ENCODE peak calls at places on chromosomes 7 and 10, in five cellular contexts. One of them, this sample, is unnamed.

GRCh38 chr7:28988818-28989595 is 30.9 kb upstream of the TRIL start:
- DNase-seq in heart right ventricle: peak; percentile 17
- DNase-seq in aorta: no peak
- DNase-seq in Karpas-422: peak; percentile 33
- DNase-seq in psoas muscle: peak; percentile 78
- DNase-seq in this sample: no peak

GRCh38 chr7:92736870-92737269 is 99.5 kb downstream of the CDK6 start:
- DNase-seq in heart right ventricle: no peak
- DNase-seq in Karpas-422: no peak
- DNase-seq in psoas muscle: no peak
- DNase-seq in aorta: no peak
- DNase-seq in this sample: no peak

GRCh38 chr10:123421461-123421860 is 244.7 kb upstream of the GPR26 start:
- DNase-seq in heart right ventricle: no peak
- DNase-seq in Karpas-422: no peak
- DNase-seq in psoas muscle: no peak
- DNase-seq in aorta: no peak
- DNase-seq in this sample: no peak

GRCh38 chr7:18916826-18917225 is 200.6 kb downstream of the TWIST1 start:
- DNase-seq in heart right ventricle: no peak
- DNase-seq in aorta: no peak
- DNase-seq in psoas muscle: no peak
- DNase-seq in Karpas-422: no peak
- DNase-seq in this sample: no peak

GRCh38 chr7:140084972-140085371 is 22.2 kb upstream of the PARP12 start:
- DNase-seq in psoas muscle: no peak
- DNase-seq in aorta: no peak
- DNase-seq in Karpas-422: no peak
- DNase-seq in heart right ventricle: no peak
- DNase-seq in this sample: no peak

GRCh38 chr10:91197044-91197651 is 23.3 kb upstream of the PCGF5 start:
- DNase-seq in aorta: no peak
- DNase-seq in Karpas-422: no peak
- DNase-seq in heart right ventricle: peak; percentile 20
- DNase-seq in psoas muscle: peak; percentile 53
- DNase-seq in this sample: no peak

GRCh38 chr7:148527717-148528168 is 62.8 kb upstream of the C7orf33 start:
- DNase-seq in Karpas-422: peak; percentile 97
- DNase-seq in aorta: peak; percentile 81
- DNase-seq in heart right ventricle: peak; percentile 50
- DNase-seq in psoas muscle: peak; percentile 63
- DNase-seq in this sample: peak; percentile 27

GRCh38 chr10:61063035-61063434 is 119.0 kb upstream of the RHOBTB1 start:
- DNase-seq in aorta: no peak
- DNase-seq in Karpas-422: no peak
- DNase-seq in heart right ventricle: no peak
- DNase-seq in psoas muscle: no peak
- DNase-seq in this sample: no peak

GRCh38 chr10:22022257-22023051 is 18.9 kb upstream of the DNAJC1 start:
- DNase-seq in aorta: no peak
- DNase-seq in heart right ventricle: peak; percentile 14
- DNase-seq in psoas muscle: peak; percentile 23
- DNase-seq in Karpas-422: peak; percentile 52
- DNase-seq in this sample: peak; percentile 7

GRCh38 chr10:123451607-123452245 is 214.4 kb upstream of the GPR26 start:
- DNase-seq in heart right ventricle: no peak
- DNase-seq in aorta: no peak
- DNase-seq in psoas muscle: no peak
- DNase-seq in Karpas-422: no peak
- DNase-seq in this sample: no peak

GRCh38 chr10:124066744-124067714 is 26.4 kb downstream of the CHST15 start:
- DNase-seq in aorta: peak; percentile 65
- DNase-seq in heart right ventricle: no peak
- DNase-seq in Karpas-422: no peak
- DNase-seq in psoas muscle: no peak
- DNase-seq in this sample: no peak

GRCh38 chr7:74604326-74605020 is 53.0 kb upstream of the GTF2I start:
- DNase-seq in psoas muscle: peak; percentile 79
- DNase-seq in aorta: peak; percentile 86
- DNase-seq in heart right ventricle: peak; percentile 52
- DNase-seq in Karpas-422: peak; percentile 31
- DNase-seq in this sample: no peak

GRCh38 chr10:99532687-99533495 is at the start of gene NKX2-3:
- DNase-seq in psoas muscle: peak; percentile 63
- DNase-seq in aorta: peak; percentile 78
- DNase-seq in Karpas-422: peak; percentile 82
- DNase-seq in heart right ventricle: peak; percentile 53
- DNase-seq in this sample: no peak

GRCh38 chr10:122568551-122568950 is 8.0 kb downstream of the DMBT1 start:
- DNase-seq in heart right ventricle: no peak
- DNase-seq in psoas muscle: no peak
- DNase-seq in Karpas-422: no peak
- DNase-seq in aorta: peak; percentile 69
- DNase-seq in this sample: no peak

GRCh38 chr7:107966701-107967100 is 36.3 kb downstream of the LAMB1 start:
- DNase-seq in aorta: no peak
- DNase-seq in psoas muscle: peak; percentile 40
- DNase-seq in Karpas-422: no peak
- DNase-seq in heart right ventricle: no peak
- DNase-seq in this sample: no peak

GRCh38 chr10:70265032-70265689 is 18.6 kb downstream of the NPFFR1 start:
- DNase-seq in psoas muscle: no peak
- DNase-seq in aorta: no peak
- DNase-seq in Karpas-422: peak; percentile 87
- DNase-seq in heart right ventricle: no peak
- DNase-seq in this sample: no peak

GRCh38 chr7:146090023-146090645 is 26.5 kb upstream of the CNTNAP2 start:
- DNase-seq in Karpas-422: peak; percentile 74
- DNase-seq in aorta: no peak
- DNase-seq in psoas muscle: no peak
- DNase-seq in heart right ventricle: no peak
- DNase-seq in this sample: no peak

GRCh38 chr10:3814832-3815209 is 29.8 kb upstream of the KLF6 start:
- DNase-seq in heart right ventricle: no peak
- DNase-seq in Karpas-422: no peak
- DNase-seq in psoas muscle: no peak
- DNase-seq in aorta: no peak
- DNase-seq in this sample: no peak

GRCh38 chr10:47164800-47165128 is 135.2 kb upstream of the GDF10 start:
- DNase-seq in psoas muscle: no peak
- DNase-seq in aorta: no peak
- DNase-seq in Karpas-422: no peak
- DNase-seq in heart right ventricle: no peak
- DNase-seq in this sample: no peak

GRCh38 chr7:130380861-130381455 is 664 bp downstream of the CPA1 start:
- DNase-seq in heart right ventricle: no peak
- DNase-seq in psoas muscle: no peak
- DNase-seq in Karpas-422: no peak
- DNase-seq in aorta: no peak
- DNase-seq in this sample: no peak

GRCh38 chr10:26555719-26556368 is 117.7 kb downstream of the APBB1IP start:
- DNase-seq in aorta: peak; percentile 38
- DNase-seq in psoas muscle: peak; percentile 55
- DNase-seq in heart right ventricle: no peak
- DNase-seq in Karpas-422: no peak
- DNase-seq in this sample: peak; percentile 93

GRCh38 chr7:101367676-101368075 is 5.0 kb downstream of the COL26A1 start:
- DNase-seq in aorta: no peak
- DNase-seq in Karpas-422: no peak
- DNase-seq in psoas muscle: no peak
- DNase-seq in heart right ventricle: no peak
- DNase-seq in this sample: no peak

GRCh38 chr7:6705959-6706665 is 635 bp downstream of the ZNF12 start:
- DNase-seq in heart right ventricle: peak; percentile 39
- DNase-seq in Karpas-422: peak; percentile 67
- DNase-seq in aorta: peak; percentile 81
- DNase-seq in psoas muscle: peak; percentile 39
- DNase-seq in this sample: no peak

GRCh38 chr7:47811632-47812380 is 136.5 kb downstream of the PKD1L1 start:
- DNase-seq in psoas muscle: no peak
- DNase-seq in heart right ventricle: no peak
- DNase-seq in Karpas-422: peak; percentile 45
- DNase-seq in aorta: no peak
- DNase-seq in this sample: no peak

GRCh38 chr10:103729851-103730250 is 125.5 kb downstream of the SH3PXD2A start:
- DNase-seq in psoas muscle: no peak
- DNase-seq in heart right ventricle: no peak
- DNase-seq in Karpas-422: no peak
- DNase-seq in aorta: no peak
- DNase-seq in this sample: no peak

GRCh38 chr7:105917659-105918058 is 41.3 kb upstream of the ATXN7L1 start:
- DNase-seq in Karpas-422: no peak
- DNase-seq in heart right ventricle: no peak
- DNase-seq in psoas muscle: no peak
- DNase-seq in aorta: no peak
- DNase-seq in this sample: no peak

GRCh38 chr7:73537051-73537450 is 15.0 kb upstream of the BAZ1B start:
- DNase-seq in aorta: peak; percentile 71
- DNase-seq in psoas muscle: no peak
- DNase-seq in heart right ventricle: no peak
- DNase-seq in Karpas-422: no peak
- DNase-seq in this sample: no peak
- H3K36me3 ChIP-seq in aorta: no peaks in the 10 kb centered on the region
- H3K36me3 ChIP-seq in psoas muscle: peaks cover 90% of the 10 kb centered on the region
- H3K36me3 ChIP-seq in heart right ventricle: peaks cover 11% of the 10 kb centered on the region
- H3K36me3 ChIP-seq in Karpas-422: peaks cover 18% of the 10 kb centered on the region
- H3K36me3 ChIP-seq in this sample: peaks cover 98% of the 10 kb centered on the region

GRCh38 chr7:405489-406211 is 114.0 kb downstream of the PDGFA start:
- DNase-seq in Karpas-422: no peak
- DNase-seq in heart right ventricle: no peak
- DNase-seq in psoas muscle: no peak
- DNase-seq in aorta: peak; percentile 61
- DNase-seq in this sample: no peak

GRCh38 chr7:407706-408539 is 111.7 kb downstream of the PDGFA start:
- DNase-seq in Karpas-422: no peak
- DNase-seq in aorta: peak; percentile 48
- DNase-seq in psoas muscle: no peak
- DNase-seq in heart right ventricle: no peak
- DNase-seq in this sample: no peak

GRCh38 chr7:408651-409343 is 110.8 kb downstream of the PDGFA start:
- DNase-seq in heart right ventricle: no peak
- DNase-seq in psoas muscle: no peak
- DNase-seq in aorta: peak; percentile 70
- DNase-seq in Karpas-422: no peak
- DNase-seq in this sample: no peak

GRCh38 chr7:400901-401485 is 111.0 kb downstream of the FOXL3 start:
- DNase-seq in aorta: peak; percentile 59
- DNase-seq in Karpas-422: no peak
- DNase-seq in heart right ventricle: no peak
- DNase-seq in psoas muscle: no peak
- DNase-seq in this sample: no peak

GRCh38 chr7:404782-405488 is 114.7 kb downstream of the PDGFA start:
- DNase-seq in Karpas-422: no peak
- DNase-seq in psoas muscle: no peak
- DNase-seq in heart right ventricle: no peak
- DNase-seq in aorta: peak; percentile 52
- DNase-seq in this sample: no peak
- H3K27me3 ChIP-seq in Karpas-422: no peaks in the 10 kb centered on the region
- H3K27me3 ChIP-seq in psoas muscle: peaks cover 40% of the 10 kb centered on the region
- H3K27me3 ChIP-seq in heart right ventricle: peaks cover 48% of the 10 kb centered on the region
- H3K27me3 ChIP-seq in aorta: no peaks in the 10 kb centered on the region
- H3K27me3 ChIP-seq in this sample: no peaks in the 10 kb centered on the region

DNA sequence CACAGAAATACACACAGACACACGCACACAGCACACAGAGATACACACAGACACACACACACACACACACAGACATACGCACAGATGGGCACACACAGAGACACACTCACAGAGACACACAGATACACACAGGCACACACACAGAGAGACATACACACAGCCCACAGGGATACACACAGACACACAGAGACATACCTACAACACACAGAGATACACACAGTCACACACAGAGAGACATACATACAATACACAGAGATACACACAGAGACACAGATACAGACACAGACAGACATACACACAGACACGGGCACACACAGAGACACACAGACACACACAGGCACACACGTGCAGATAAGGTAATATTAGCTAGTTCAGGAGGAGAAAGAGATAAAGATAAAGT is 76.9 kb downstream of the EGFR start:
- DNase-seq in Karpas-422: no peak
- DNase-seq in aorta: no peak
- DNase-seq in heart right ventricle: no peak
- DNase-seq in psoas muscle: no peak
- DNase-seq in this sample: no peak
- H3K27ac ChIP-seq in Karpas-422: no peak overlapping the region
- H3K27ac ChIP-seq in aorta: no peak overlapping the region
- H3K27ac ChIP-seq in heart right ventricle: no peak overlapping the region
- H3K27ac ChIP-seq in psoas muscle: no peak overlapping the region
- H3K27ac ChIP-seq in this sample: no peak overlapping the region

GRCh38 chr10:74290703-74291102 is 139.7 kb downstream of the ADK start:
- DNase-seq in Karpas-422: no peak
- DNase-seq in heart right ventricle: no peak
- DNase-seq in aorta: no peak
- DNase-seq in psoas muscle: no peak
- DNase-seq in this sample: no peak
- H3K36me3 ChIP-seq in Karpas-422: no peaks in the 10 kb centered on the region
- H3K36me3 ChIP-seq in heart right ventricle: no peaks in the 10 kb centered on the region
- H3K36me3 ChIP-seq in aorta: no peaks in the 10 kb centered on the region
- H3K36me3 ChIP-seq in psoas muscle: no peaks in the 10 kb centered on the region
- H3K36me3 ChIP-seq in this sample: no peaks in the 10 kb centered on the region

GRCh38 chr7:1193593-1194424 is 33.8 kb upstream of the ZFAND2A start:
- DNase-seq in Karpas-422: peak; percentile 79
- DNase-seq in psoas muscle: peak; percentile 46
- DNase-seq in heart right ventricle: peak; percentile 60
- DNase-seq in aorta: no peak
- DNase-seq in this sample: no peak

GRCh38 chr7:1187127-1187526 is 27.1 kb upstream of the ZFAND2A start:
- DNase-seq in Karpas-422: no peak
- DNase-seq in aorta: no peak
- DNase-seq in heart right ventricle: no peak
- DNase-seq in psoas muscle: no peak
- DNase-seq in this sample: no peak

GRCh38 chr7:1192171-1192676 is 32.2 kb upstream of the ZFAND2A start:
- DNase-seq in aorta: no peak
- DNase-seq in Karpas-422: no peak
- DNase-seq in heart right ventricle: no peak
- DNase-seq in psoas muscle: no peak
- DNase-seq in this sample: no peak

GRCh38 chr7:1189986-1190772 is 30.2 kb upstream of the ZFAND2A start:
- DNase-seq in aorta: no peak
- DNase-seq in heart right ventricle: no peak
- DNase-seq in psoas muscle: no peak
- DNase-seq in Karpas-422: no peak
- DNase-seq in this sample: no peak

GRCh38 chr7:1188720-1189294 is 28.8 kb upstream of the ZFAND2A start:
- DNase-seq in Karpas-422: no peak
- DNase-seq in heart right ventricle: no peak
- DNase-seq in psoas muscle: no peak
- DNase-seq in aorta: no peak
- DNase-seq in this sample: no peak
- H3K27me3 ChIP-seq in Karpas-422: no peaks in the 10 kb centered on the region
- H3K27me3 ChIP-seq in heart right ventricle: peaks cover 68% of the 10 kb centered on the region
- H3K27me3 ChIP-seq in psoas muscle: peaks cover 68% of the 10 kb centered on the region
- H3K27me3 ChIP-seq in aorta: no peaks in the 10 kb centered on the region
- H3K27me3 ChIP-seq in this sample: peaks cover 76% of the 10 kb centered on the region